ENCODE peak calls at places on chromosomes 6 and 20, in ten cellular contexts. E is neuronal stem cell, J is SK-N-SH, I is stomach, N is heart left ventricle, Y is body of pancreas, T is Karpas-422, O is ovary, U is endodermal cell, W is upper lobe of right lung. Z is an unnamed sample.
A peak's percentile ranks its signal among the peaks of the same experiment; 100 is the strongest.

GRCh38 chr20:46739441-46740213 is 30.2 kb downstream of the SLC2A10 start:
- DNase-seq in E (no peak), J (no peak), I (peak; percentile 35), N (no peak), Y (no peak), T (no peak), O (no peak), U (no peak), W (no peak), Z (no peak)

GRCh38 chr6:50120300-50120699 is 70.6 kb upstream of the DEFB112 start:
- DNase-seq in E (no peak), J (no peak), I (no peak), N (no peak), Y (no peak), T (no peak), O (no peak), U (no peak), W (no peak), Z (no peak)

GRCh38 chr6:7086488-7086887 is 21.3 kb upstream of the RREB1 start:
- DNase-seq in E (no peak), J (no peak), I (peak; percentile 37), N (peak; percentile 37), Y (peak; percentile 40), T (no peak), O (peak; percentile 47), U (no peak), W (peak; percentile 75), Z (peak; percentile 68)

GRCh38 chr6:29834564-29835436 is 7.2 kb downstream of the HLA-G start:
- DNase-seq in E (peak; percentile 33), J (peak; percentile 41), I (peak; percentile 38), N (no peak), Y (peak; percentile 7), T (peak; percentile 70), O (no peak), U (peak; percentile 91), W (no peak), Z (no peak)

GRCh38 chr6:169162968-169163903 is 90.4 kb downstream of the THBS2 start:
- DNase-seq in E (no peak), J (peak; percentile 22), I (no peak), N (no peak), Y (no peak), T (no peak), O (no peak), U (no peak), W (no peak), Z (no peak)

GRCh38 chr6:41713161-41713649 is 22.2 kb downstream of the TFEB start:
- DNase-seq in E (no peak), J (no peak), I (peak; percentile 86), N (peak; percentile 81), Y (peak; percentile 79), T (peak; percentile 64), O (no peak), U (no peak), W (peak; percentile 87), Z (no peak)

GRCh38 chr6:12602951-12603710 is 113.4 kb upstream of the PHACTR1 start:
- DNase-seq in E (no peak), J (peak; percentile 34), I (peak; percentile 34), N (peak; percentile 33), Y (peak; percentile 40), T (peak; percentile 54), O (no peak), U (no peak), W (no peak), Z (peak; percentile 11)

GRCh38 chr20:20606046-20606445 is 106.4 kb downstream of the RALGAPA2 start:
- DNase-seq in E (no peak), J (no peak), I (no peak), N (no peak), Y (no peak), T (no peak), O (no peak), U (no peak), W (no peak), Z (no peak)

GRCh38 chr6:11968241-11968806 is 43.8 kb upstream of the HIVEP1 start:
- DNase-seq in E (no peak), J (no peak), I (no peak), N (no peak), Y (no peak), T (no peak), O (no peak), U (no peak), W (no peak), Z (no peak)

DNA sequence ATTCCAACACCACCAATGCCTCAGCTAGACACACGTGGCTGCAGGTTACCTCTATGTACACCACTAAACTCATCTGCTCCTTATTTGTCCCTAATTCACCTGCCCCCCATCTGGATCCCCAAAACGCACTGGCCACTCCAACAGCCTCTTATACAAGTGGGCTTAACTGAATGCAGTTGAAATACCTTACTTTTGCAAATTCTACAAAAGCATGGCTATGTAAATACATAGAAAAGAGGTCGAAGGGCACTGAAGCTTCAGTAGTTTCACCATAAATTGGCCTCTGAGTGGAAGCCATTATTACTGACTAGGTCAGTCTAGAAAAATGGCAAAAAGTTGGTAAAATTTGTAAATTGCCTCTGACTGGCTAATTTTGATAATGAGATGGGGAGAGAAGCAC is 11.1 kb upstream of the PPP1R3G start:
- DNase-seq in E (no peak), J (no peak), I (no peak), N (no peak), Y (no peak), T (no peak), O (no peak), U (no peak), W (no peak), Z (no peak)
- H3K9me3 ChIP-seq in E (peaks cover 3% of the 10 kb centered on the region), J (no peaks in the 10 kb centered on the region), I (no peaks in the 10 kb centered on the region), N (no peaks in the 10 kb centered on the region), Y (no peaks in the 10 kb centered on the region), T (no peaks in the 10 kb centered on the region), O (no peaks in the 10 kb centered on the region), U (no peaks in the 10 kb centered on the region), W (no peaks in the 10 kb centered on the region), Z (no peaks in the 10 kb centered on the region)

DNA sequence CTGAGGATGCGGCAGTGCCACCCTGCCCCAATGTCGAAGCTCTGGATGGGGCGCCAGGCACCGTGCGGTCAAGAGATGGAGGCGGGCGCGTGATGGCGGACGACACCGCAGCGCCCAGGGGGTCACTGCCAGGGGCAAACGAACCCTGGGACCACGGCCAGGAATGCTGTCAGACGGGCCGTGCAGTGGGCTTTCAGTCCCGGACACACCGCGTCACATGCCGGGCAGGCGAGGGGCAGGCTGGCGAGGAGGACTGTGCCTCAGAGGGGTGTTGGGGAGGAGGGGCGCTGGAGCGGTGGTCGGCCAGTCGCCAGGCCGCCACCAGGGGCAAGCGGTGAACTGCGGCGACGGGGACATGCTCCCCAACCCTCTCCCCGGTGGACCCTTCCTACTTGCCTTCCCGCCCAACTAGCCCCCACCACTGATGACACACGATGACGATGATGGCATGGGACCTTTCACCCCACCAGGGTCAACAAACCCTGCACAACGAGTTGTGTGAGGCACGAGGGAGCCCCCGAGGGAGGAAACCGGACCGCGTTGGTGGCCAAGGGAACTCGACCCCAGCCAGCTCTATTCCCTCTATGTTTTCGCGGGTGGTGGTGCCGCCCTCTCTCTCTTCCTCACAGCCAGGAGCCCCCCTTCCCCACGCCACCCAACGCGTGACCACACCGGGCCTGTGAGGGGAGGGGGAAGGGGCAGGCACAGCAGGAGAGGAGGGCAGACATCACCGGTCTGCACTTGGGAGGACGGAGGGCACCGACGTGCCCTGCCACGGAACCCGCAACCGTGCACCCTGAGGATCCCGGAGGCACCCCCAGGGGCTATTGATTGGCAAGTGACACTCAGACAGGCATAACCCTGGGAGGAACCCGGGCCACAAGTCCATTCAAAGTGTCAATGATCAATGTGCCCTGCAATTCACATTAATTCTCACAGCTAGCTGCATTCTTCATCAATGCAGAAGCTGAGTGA is 1960.9 kb upstream of the DEFB115 start:
- DNase-seq in E (no peak), J (no peak), I (no peak), N (no peak), Y (no peak), T (no peak), O (no peak), U (no peak), W (no peak), Z (no peak)
- H3K9me3 ChIP-seq in E (no peaks in the 10 kb centered on the region), J (no peaks in the 10 kb centered on the region), I (peaks cover 61% of the 10 kb centered on the region), N (peaks cover 25% of the 10 kb centered on the region), Y (no peaks in the 10 kb centered on the region), T (peaks cover 16% of the 10 kb centered on the region), O (no peaks in the 10 kb centered on the region), U (peaks cover 10% of the 10 kb centered on the region), W (no peaks in the 10 kb centered on the region), Z (no peaks in the 10 kb centered on the region)

GRCh38 chr20:17225891-17226409 is 890 bp upstream of the PCSK2 start:
- DNase-seq in E (no peak), J (peak; percentile 31), I (no peak), N (peak; percentile 20), Y (no peak), T (no peak), O (peak; percentile 46), U (peak; percentile 75), W (peak; percentile 73), Z (no peak)
- H3K9me3 ChIP-seq in E (no peaks in the 10 kb centered on the region), J (no peaks in the 10 kb centered on the region), I (no peaks in the 10 kb centered on the region), N (no peaks in the 10 kb centered on the region), Y (no peaks in the 10 kb centered on the region), T (no peaks in the 10 kb centered on the region), O (no peaks in the 10 kb centered on the region), U (no peaks in the 10 kb centered on the region), W (no peaks in the 10 kb centered on the region), Z (no peaks in the 10 kb centered on the region)

DNA sequence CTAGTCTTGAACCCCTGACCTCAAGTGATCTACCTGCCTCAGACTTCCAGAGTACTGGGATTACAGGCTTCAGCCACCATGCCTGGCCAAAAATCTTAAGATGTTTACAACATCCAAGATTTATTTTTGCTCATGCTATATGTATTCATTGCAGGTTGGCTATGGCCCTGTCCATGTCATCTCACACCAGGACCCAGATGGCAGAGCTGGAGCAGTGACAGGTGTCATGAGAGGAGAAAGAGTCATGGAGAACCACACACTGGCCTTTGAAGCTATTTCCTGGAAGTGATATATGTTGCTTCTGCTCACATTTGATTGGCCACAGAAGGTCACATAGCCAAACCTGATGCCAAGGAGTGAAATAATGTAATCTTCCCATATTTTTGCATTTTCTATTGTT is 13.8 kb upstream of the DDR1 start:
- DNase-seq in E (no peak), J (no peak), I (no peak), N (no peak), Y (no peak), T (no peak), O (no peak), U (peak; percentile 4), W (no peak), Z (no peak)
- H3K9me3 ChIP-seq in E (peaks cover 30% of the 10 kb centered on the region), J (peaks cover 6% of the 10 kb centered on the region), I (peaks cover 30% of the 10 kb centered on the region), N (peaks cover 22% of the 10 kb centered on the region), Y (no peaks in the 10 kb centered on the region), T (peaks cover 11% of the 10 kb centered on the region), O (no peaks in the 10 kb centered on the region), U (peaks cover 66% of the 10 kb centered on the region), W (no peaks in the 10 kb centered on the region), Z (no peaks in the 10 kb centered on the region)

GRCh38 chr6:125293587-125293986 is 8.2 kb downstream of the HDDC2 start:
- DNase-seq in E (no peak), J (peak; percentile 72), I (no peak), N (no peak), Y (no peak), T (no peak), O (no peak), U (no peak), W (no peak), Z (no peak)
- H3K9me3 ChIP-seq in E (no peaks in the 10 kb centered on the region), J (no peaks in the 10 kb centered on the region), I (no peaks in the 10 kb centered on the region), N (no peaks in the 10 kb centered on the region), Y (no peaks in the 10 kb centered on the region), T (no peaks in the 10 kb centered on the region), O (no peaks in the 10 kb centered on the region), U (no peaks in the 10 kb centered on the region), W (no peaks in the 10 kb centered on the region), Z (no peaks in the 10 kb centered on the region)

GRCh38 chr20:63962426-63963347 is 6.5 kb upstream of the UCKL1 start:
- DNase-seq in E (no peak), J (no peak), I (no peak), N (peak; percentile 26), Y (no peak), T (no peak), O (no peak), U (no peak), W (no peak), Z (no peak)
- H3K9me3 ChIP-seq in E (no peaks in the 10 kb centered on the region), J (no peaks in the 10 kb centered on the region), I (peaks cover 15% of the 10 kb centered on the region), N (no peaks in the 10 kb centered on the region), Y (no peaks in the 10 kb centered on the region), T (no peaks in the 10 kb centered on the region), O (no peaks in the 10 kb centered on the region), U (peaks cover 29% of the 10 kb centered on the region), W (no peaks in the 10 kb centered on the region), Z (no peaks in the 10 kb centered on the region)

Z was measured in MM.1S.